ENCODE peak calls at places on chromosomes 6 and 20, in five cellular contexts. X is HepG2, K is SK-N-SH, L is HCT116, P is H1. G is an unnamed sample.

GRCh38 chr20:3532089-3532615 is 61.3 kb downstream of the ATRN start:
- DNase-seq in K (no peak), X (no peak), P (no peak), L (no peak), G (no peak)

GRCh38 chr6:133595076-133595868 is 293.6 kb upstream of the TCF21 start:
- DNase-seq in P (no peak), X (no peak), L (no peak), K (no peak), G (no peak)

GRCh38 chr6:130473886-130474285 is 108.1 kb downstream of the TMEM200A start:
- DNase-seq in K (no peak), L (no peak), P (no peak), X (no peak), G (no peak)

GRCh38 chr6:641225-641985 is 15.5 kb downstream of the HUS1B start:
- DNase-seq in P (no peak), X (no peak), L (no peak), K (no peak), G (no peak)

GRCh38 chr6:20712011-20712410 is 177.8 kb downstream of the CDKAL1 start:
- DNase-seq in X (no peak), K (no peak), P (no peak), L (no peak), G (no peak)

GRCh38 chr20:54048489-54048888 is 21.9 kb downstream of the BCAS1 start:
- DNase-seq in L (no peak), P (no peak), K (no peak), X (no peak), G (no peak)

GRCh38 chr6:150720774-150721233 is 121.1 kb downstream of the PLEKHG1 start:
- DNase-seq in P (no peak), L (peak), K (no peak), X (no peak), G (no peak)

GRCh38 chr6:144405173-144405572 is 120.0 kb downstream of the UTRN start:
- DNase-seq in X (no peak), L (no peak), K (no peak), P (no peak), G (no peak)

GRCh38 chr6:7919871-7920270 is 9.3 kb upstream of the TXNDC5 start:
- DNase-seq in L (peak), P (no peak), K (no peak), X (peak), G (no peak)

GRCh38 chr6:5930143-5930770 is 76.5 kb downstream of the NRN1 start:
- DNase-seq in X (no peak), L (no peak), P (no peak), K (no peak), G (no peak)

GRCh38 chr6:52328303-52328662 is 33.7 kb upstream of the PAQR8 start:
- DNase-seq in K (no peak), L (no peak), P (no peak), X (peak), G (no peak)

GRCh38 chr6:159125977-159126376 is 43.2 kb upstream of the FNDC1 start:
- DNase-seq in P (no peak), K (peak), X (no peak), L (no peak), G (no peak)

GRCh38 chr6:109062216-109062615 is 32.4 kb downstream of the SESN1 start:
- DNase-seq in P (no peak), X (no peak), L (no peak), K (no peak), G (no peak)

GRCh38 chr6:109053285-109053684 is 41.4 kb downstream of the SESN1 start:
- DNase-seq in L (no peak), X (no peak), P (no peak), K (no peak), G (no peak)

GRCh38 chr6:133767571-133767970 is 121.3 kb upstream of the TCF21 start:
- DNase-seq in K (no peak), L (no peak), P (no peak), X (no peak), G (no peak)

GRCh38 chr6:167827588-167828324 is 1.0 kb downstream of the AFDN start:
- DNase-seq in K (peak), P (peak), X (peak), L (no peak), G (peak)

GRCh38 chr20:32252189-32252588 is 25.3 kb upstream of the KIF3B start:
- DNase-seq in P (no peak), L (no peak), X (no peak), K (no peak), G (no peak)

GRCh38 chr6:26122005-26122388 is 34.8 kb downstream of the HFE start:
- DNase-seq in P (no peak), K (no peak), L (no peak), X (no peak), G (no peak)

GRCh38 chr6:26121141-26122004 is 34.1 kb downstream of the HFE start:
- DNase-seq in X (peak), P (no peak), L (peak), K (no peak), G (no peak)

GRCh38 chr6:26122793-26123674 is 35.8 kb downstream of the HFE start:
- DNase-seq in K (peak), L (peak), X (peak), P (peak), G (peak)

GRCh38 chr6:26123675-26124549 is 36.7 kb downstream of the HFE start:
- DNase-seq in L (peak), X (peak), K (peak), P (peak), G (peak)

GRCh38 chr6:26122402-26122792 is 35.2 kb downstream of the HFE start:
- DNase-seq in P (peak), X (peak), L (no peak), K (no peak), G (peak)
- TF ChIP-seq JUND in P (no peak), X (no peak), L (no peak), K (no peak), G (no peak)

DNA sequence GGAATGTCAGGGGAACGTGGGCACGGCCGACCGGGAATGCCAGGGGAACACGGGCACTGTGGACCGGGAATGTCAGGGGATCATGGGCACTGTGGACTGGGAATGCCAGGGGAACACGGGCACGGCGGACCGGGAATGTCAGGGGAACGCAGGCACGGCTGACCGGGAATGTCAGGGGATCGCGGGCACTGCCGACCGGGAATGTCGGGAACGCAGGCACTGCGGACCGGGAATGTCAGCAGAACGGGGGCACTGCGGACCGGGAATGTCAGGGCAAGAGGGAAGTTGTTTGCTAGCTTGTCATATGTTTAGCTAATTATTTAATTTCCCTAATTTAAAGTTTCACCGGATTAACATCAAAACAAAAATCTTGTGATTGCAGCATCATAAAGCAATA is 37.4 kb upstream of the BHLHE23 start:
- DNase-seq in P (no peak), X (no peak), L (no peak), K (no peak), G (no peak)
- TF ChIP-seq JUND in P (no peak), X (no peak), L (no peak), K (no peak), G (no peak)

GRCh38 chr6:69818223-69818930 is 21.6 kb upstream of the LMBRD1 start:
- DNase-seq in L (no peak), K (no peak), X (no peak), P (no peak), G (no peak)

GRCh38 chr6:69816017-69816416 is 19.2 kb upstream of the LMBRD1 start:
- DNase-seq in P (no peak), X (no peak), K (no peak), L (no peak), G (no peak)

GRCh38 chr6:69819138-69819537 is 22.3 kb upstream of the LMBRD1 start:
- DNase-seq in L (no peak), P (no peak), K (no peak), X (no peak), G (no peak)

GRCh38 chr6:69817358-69817757 is 20.5 kb upstream of the LMBRD1 start:
- DNase-seq in K (no peak), P (no peak), X (no peak), L (no peak), G (no peak)

DNA sequence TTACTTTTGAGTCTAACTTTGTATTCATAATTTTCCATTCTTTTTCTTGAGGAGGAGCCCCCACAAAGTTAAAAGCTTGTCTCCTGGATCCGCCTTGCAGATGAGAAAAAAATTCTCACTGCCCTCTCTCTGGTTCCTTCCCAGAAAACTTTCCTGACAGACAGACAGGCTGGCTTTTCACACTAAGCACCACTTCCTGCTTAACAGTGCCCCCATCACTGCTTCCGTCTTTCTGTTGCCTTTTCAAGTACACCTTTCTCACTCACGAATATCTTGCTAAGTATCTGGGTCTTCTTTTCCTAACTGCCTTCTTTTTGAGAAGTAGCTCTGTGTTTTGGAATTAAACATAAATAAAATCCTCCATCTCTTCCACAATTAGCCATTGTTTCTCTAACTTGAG is 19.8 kb upstream of the LMBRD1 start:
- DNase-seq in L (no peak), K (no peak), X (no peak), P (no peak), G (no peak)
- TF ChIP-seq JUND in L (no peak), K (no peak), X (no peak), P (no peak), G (no peak)

GRCh38 chr6:158058156-158058723 is 76.6 kb downstream of the SYNJ2 start:
- DNase-seq in K (no peak), P (no peak), L (no peak), X (no peak), G (no peak)
- TF ChIP-seq JUND in K (no peak), P (no peak), L (no peak), X (no peak), G (no peak)

GRCh38 chr6:22067127-22067526 is 229.7 kb downstream of the PRL start:
- DNase-seq in X (no peak), P (no peak), K (no peak), L (no peak), G (no peak)

GRCh38 chr6:22072939-22073338 is 223.9 kb downstream of the PRL start:
- DNase-seq in K (no peak), P (no peak), X (no peak), L (no peak), G (peak)

GRCh38 chr6:22068561-22069346 is 228.1 kb downstream of the PRL start:
- DNase-seq in L (no peak), P (no peak), K (no peak), X (no peak), G (no peak)

GRCh38 chr6:22071655-22072054 is 225.2 kb downstream of the PRL start:
- DNase-seq in L (no peak), K (peak), X (no peak), P (no peak), G (peak)
- TF ChIP-seq JUND in L (no peak), K (no peak), X (no peak), P (no peak), G (no peak)

G was measured in T47D.